ENCODE peak calls at places on chromosomes 12 and 14, in five cellular contexts. S is endothelial cell of umbilical vein, T is HCT116, K is transverse colon, D is spleen. M is an unnamed sample.

GRCh38 chr14:26820101-26820500 is 222.3 kb upstream of the NOVA1 start:
- DNase-seq in S (no peak), T (no peak), K (no peak), D (no peak), M (no peak)

GRCh38 chr12:5101686-5102085 is 58.0 kb downstream of the KCNA5 start:
- DNase-seq in S (no peak), T (no peak), K (no peak), D (no peak), M (no peak)

GRCh38 chr14:23950411-23951135 is 3.0 kb upstream of the DHRS4 start:
- DNase-seq in S (no peak), T (no peak), K (no peak), D (no peak), M (no peak)

GRCh38 chr12:109611223-109611622 is 37.6 kb downstream of the MVK start:
- DNase-seq in S (no peak), T (no peak), K (no peak), D (no peak), M (no peak)

GRCh38 chr12:33724867-33725266 is 285.2 kb upstream of the SYT10 start:
- DNase-seq in S (no peak), T (no peak), K (no peak), D (no peak), M (no peak)

GRCh38 chr14:63603749-63604277 is 37.9 kb downstream of the WDR89 start:
- DNase-seq in S (no peak), T (no peak), K (no peak), D (no peak), M (no peak)

GRCh38 chr14:99590746-99591555 is 13.1 kb downstream of the CCDC85C start:
- DNase-seq in S (peak; percentile 85), T (no peak), K (no peak), D (no peak), M (no peak)

GRCh38 chr12:87813476-87814234 is 215.5 kb downstream of the C12orf50 start:
- DNase-seq in S (no peak), T (no peak), K (no peak), D (no peak), M (no peak)

GRCh38 chr14:101878222-101879211 is 85.9 kb upstream of the DYNC1H1 start:
- DNase-seq in S (no peak), T (no peak), K (peak; percentile 39), D (peak; percentile 70), M (no peak)

GRCh38 chr12:130509454-130509853 is 171.8 kb downstream of the PIWIL1 start:
- DNase-seq in S (no peak), T (no peak), K (no peak), D (no peak), M (no peak)

GRCh38 chr14:36070056-36071043 is 106.2 kb downstream of the PTCSC3 start:
- DNase-seq in S (peak; percentile 47), T (peak; percentile 55), K (peak; percentile 54), D (no peak), M (no peak)

GRCh38 chr12:49615725-49616124 is 7.6 kb upstream of the PRPF40B start:
- DNase-seq in S (no peak), T (no peak), K (no peak), D (no peak), M (no peak)

DNA sequence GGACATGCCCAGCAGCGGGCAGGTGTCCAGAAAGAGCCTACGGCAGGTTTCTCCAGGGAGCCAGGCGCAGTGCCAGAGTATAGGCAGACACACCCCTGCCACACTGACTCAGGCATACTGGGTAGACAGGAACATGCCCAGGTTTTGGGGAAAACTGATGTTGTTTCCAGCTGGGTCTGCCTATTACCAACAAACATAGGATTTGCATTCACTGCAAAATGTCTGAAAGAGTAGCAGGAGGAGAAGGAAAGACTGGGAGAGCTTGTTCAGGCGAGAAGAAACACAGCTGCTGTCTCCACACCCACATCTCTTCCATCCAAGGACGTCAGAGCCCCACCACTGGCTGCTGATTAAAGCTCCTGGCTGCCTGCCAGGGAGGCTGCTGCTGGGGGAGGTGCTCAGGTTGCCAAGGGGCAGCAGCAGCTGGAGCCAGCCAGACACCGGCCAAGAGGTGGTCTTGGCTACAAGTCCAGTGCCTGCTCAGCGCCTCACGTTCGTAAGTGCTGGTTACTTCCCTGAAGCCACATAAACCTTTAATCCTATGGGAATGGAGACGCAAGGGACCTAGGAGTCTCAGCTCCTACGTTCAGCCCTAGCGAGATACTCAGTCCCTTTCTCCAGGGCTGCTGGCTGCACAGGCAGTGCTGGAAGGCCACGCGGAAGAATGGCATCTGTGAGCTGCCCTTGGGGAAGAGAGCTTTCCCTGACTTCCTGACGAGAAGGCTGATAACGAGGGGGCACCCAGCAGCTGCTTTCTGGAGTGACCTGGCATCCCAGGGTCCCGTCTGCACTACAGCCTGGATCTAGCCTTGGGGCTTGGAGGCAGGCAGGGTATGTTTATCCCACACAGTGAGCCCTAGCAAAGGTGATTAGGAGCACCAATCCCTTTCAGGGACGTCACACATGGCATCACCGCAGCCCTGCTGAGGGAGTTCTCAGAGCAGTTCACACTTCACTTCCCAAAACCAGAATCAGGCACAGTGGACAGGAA is 58.1 kb downstream of the PLEKHG3 start:
- DNase-seq in S (peak; percentile 89), T (peak; percentile 51), K (peak; percentile 85), D (peak; percentile 81), M (no peak)
- TF ChIP-seq POLR2A in S (peak; percentile 28), T (no peak), K (no peak), D (no peak), M (no peak)

DNA sequence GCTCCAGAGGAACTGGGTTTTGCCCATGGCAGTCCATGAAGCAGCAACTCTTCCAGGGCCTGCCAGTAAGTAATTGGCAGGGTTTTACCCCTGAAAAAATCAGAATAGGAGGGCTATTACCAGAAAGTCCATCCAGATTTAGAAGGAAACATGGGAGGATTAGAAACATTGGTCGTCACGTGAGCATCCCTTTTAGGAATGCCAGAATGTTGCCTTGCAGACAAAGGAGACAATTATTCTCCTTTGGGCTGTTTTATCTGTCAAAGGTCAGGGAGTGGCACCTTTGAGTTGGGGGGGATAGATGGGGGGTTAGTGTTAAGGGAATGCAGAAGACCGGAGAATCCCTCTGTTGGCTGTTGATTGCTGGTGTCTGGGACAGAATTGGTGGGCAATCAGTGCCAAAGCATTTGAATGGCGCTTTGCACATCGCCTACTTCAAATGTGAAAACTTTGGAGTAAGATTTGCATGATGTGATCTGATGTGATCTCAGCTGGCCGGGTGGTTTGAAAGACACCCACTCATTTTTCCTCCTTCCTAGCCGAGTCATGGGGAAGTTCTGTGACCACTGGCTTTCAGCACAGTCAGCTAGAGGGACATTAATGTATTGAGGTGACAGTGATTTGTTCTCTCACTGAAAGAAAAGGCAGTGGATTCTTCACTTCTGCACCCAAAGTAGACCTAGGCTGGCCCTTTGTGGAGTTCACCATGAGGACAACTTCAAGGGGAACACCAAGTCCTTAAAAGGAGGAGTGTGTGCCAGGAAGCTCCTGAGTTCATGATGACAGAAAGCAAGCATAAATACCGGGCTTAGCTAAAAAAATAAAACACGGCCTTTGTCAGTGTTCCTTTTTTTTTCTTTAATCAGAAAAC is 31.4 kb downstream of the FLVCR2 start:
- DNase-seq in S (no peak), T (no peak), K (no peak), D (no peak), M (no peak)
- TF ChIP-seq POLR2AphosphoS5 in S (no peak), T (no peak), K (no peak), D (peak; percentile 76), M (no peak)

GRCh38 chr12:121793501-121793835 is at the start of gene RHOF:
- DNase-seq in S (no peak), T (no peak), K (peak; percentile 73), D (peak; percentile 95), M (peak; percentile 63)

GRCh38 chr12:121794532-121795028 is 1.1 kb upstream of the RHOF start:
- DNase-seq in S (no peak), T (no peak), K (peak; percentile 46), D (peak; percentile 89), M (peak; percentile 43)

GRCh38 chr12:121793836-121794531 is 496 bp upstream of the RHOF start:
- DNase-seq in S (peak; percentile 94), T (peak; percentile 89), K (peak; percentile 96), D (peak; percentile 100), M (peak; percentile 88)

GRCh38 chr12:121796855-121797751 is 3.6 kb upstream of the RHOF start:
- DNase-seq in S (peak; percentile 89), T (peak; percentile 84), K (peak; percentile 96), D (peak; percentile 94), M (no peak)

GRCh38 chr12:121795029-121795977 is 1.8 kb upstream of the RHOF start:
- DNase-seq in S (peak; percentile 86), T (peak; percentile 76), K (peak; percentile 94), D (peak; percentile 96), M (peak; percentile 78)
- TF ChIP-seq POLR2A in S (no peak), T (no peak), K (no peak), D (no peak), M (peak; percentile 7)

DNA sequence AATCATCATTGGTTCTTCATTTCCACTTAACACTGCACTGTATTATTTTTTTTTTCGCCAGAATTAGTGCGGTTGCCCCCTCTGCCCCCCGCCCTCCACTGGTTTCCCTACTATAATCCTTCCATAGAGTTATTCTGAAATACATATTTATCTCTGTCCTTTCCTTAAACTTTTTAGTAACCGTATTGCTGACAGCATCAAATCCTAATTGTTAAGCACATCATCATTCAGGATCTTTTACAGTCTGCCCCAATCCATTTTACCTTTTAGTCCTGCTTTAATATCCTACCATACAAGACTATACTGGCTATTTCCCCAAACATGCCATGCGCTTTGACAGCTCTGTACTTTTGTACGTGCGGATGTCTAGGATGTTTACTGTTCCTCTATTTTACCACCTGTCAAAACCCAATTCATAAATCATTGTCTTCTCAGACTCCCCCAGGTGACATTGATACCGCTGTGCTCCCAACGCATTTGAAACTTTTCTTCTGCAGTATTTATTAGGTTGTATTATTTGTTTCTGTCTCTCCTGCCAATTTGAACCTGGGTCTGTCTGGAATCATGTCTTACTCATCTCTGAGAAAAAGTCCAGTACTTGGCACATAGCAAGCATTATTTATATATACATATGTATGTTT is 1.0 kb downstream of the FGFR1OP2 start:
- DNase-seq in S (peak; percentile 40), T (no peak), K (no peak), D (no peak), M (no peak)
- TF ChIP-seq POLR2AphosphoS5 in S (no peak), T (no peak), K (no peak), D (no peak), M (no peak)

GRCh38 chr14:95515523-95516517 is 630 bp downstream of the SYNE3 start:
- DNase-seq in S (peak; percentile 49), T (no peak), K (peak; percentile 85), D (peak; percentile 98), M (peak; percentile 95)

GRCh38 chr14:95513261-95513660 is 3.2 kb downstream of the SYNE3 start:
- DNase-seq in S (no peak), T (no peak), K (no peak), D (no peak), M (no peak)

GRCh38 chr14:95514131-95515079 is 2.0 kb downstream of the SYNE3 start:
- DNase-seq in S (no peak), T (no peak), K (no peak), D (no peak), M (no peak)

GRCh38 chr14:95516554-95517209 is at the start of gene SYNE3:
- DNase-seq in S (no peak), T (no peak), K (peak; percentile 81), D (peak; percentile 94), M (peak; percentile 73)

DNA sequence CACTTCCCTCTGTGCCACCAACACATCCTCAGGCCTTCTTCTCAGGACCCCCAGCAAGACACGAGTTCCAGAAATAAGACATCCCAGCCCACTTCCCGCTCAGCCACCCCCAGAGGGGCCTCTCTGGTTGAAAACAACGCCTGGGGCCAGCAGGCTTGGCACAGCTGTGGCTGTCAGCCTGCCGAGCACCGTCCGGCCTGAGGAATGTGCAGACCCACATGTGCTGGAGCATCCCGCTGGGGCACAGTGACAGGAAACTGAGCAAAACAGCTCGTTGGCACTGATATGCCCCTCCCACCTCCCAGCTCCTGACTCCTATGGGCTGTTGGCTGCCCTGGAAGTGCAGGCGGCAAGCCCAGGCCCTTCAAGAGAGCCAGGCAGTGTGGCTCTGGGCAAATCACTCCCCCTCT is 1.4 kb downstream of the SYNE3 start:
- DNase-seq in S (peak; percentile 84), T (no peak), K (no peak), D (peak; percentile 88), M (no peak)
- TF ChIP-seq POLR2A in S (no peak), T (no peak), K (no peak), D (no peak), M (no peak)

M was measured in GM12892.